ENCODE peak calls at places on chromosomes 16 and 17, in four cellular contexts. H is spleen, Y is ovary, A is adrenal gland. U is an unnamed sample.

GRCh38 chr17:59830007-59830630 is 62.6 kb downstream of the TUBD1 start:
- DNase-seq in A (no peak), H (no peak), Y (no peak), U (no peak)

GRCh38 chr16:66419527-66419926 is 7.6 kb upstream of the BEAN1 start:
- DNase-seq in H (no peak), Y (no peak), A (no peak), U (no peak)

GRCh38 chr16:87333101-87333500 is 15.9 kb upstream of the C16orf95 start:
- DNase-seq in A (no peak), H (peak; percentile 58), Y (no peak), U (no peak)

GRCh38 chr17:78849026-78849425 is 8.4 kb upstream of the USP36 start:
- DNase-seq in A (no peak), Y (no peak), H (no peak), U (no peak)

GRCh38 chr17:67421869-67422273 is 44.8 kb downstream of the PITPNC1 start:
- DNase-seq in A (peak; percentile 36), H (no peak), Y (no peak), U (peak; percentile 43)

GRCh38 chr16:87949071-87949744 is 2.0 kb upstream of the BANP start:
- DNase-seq in Y (no peak), A (no peak), H (no peak), U (peak; percentile 41)

GRCh38 chr16:25289466-25289865 is 31.8 kb upstream of the ZKSCAN2 start:
- DNase-seq in H (no peak), Y (no peak), A (no peak), U (no peak)

GRCh38 chr17:48515925-48516900 is 14.6 kb downstream of the HOXB1 start:
- DNase-seq in Y (no peak), H (no peak), A (no peak), U (no peak)

GRCh38 chr16:12002447-12003006 is 26.0 kb downstream of the SNX29 start:
- DNase-seq in H (no peak), A (no peak), Y (peak; percentile 26), U (no peak)

GRCh38 chr16:12360240-12360639 is 383.7 kb downstream of the SNX29 start:
- DNase-seq in H (no peak), A (no peak), Y (no peak), U (no peak)

GRCh38 chr16:56491657-56492261 is 28.1 kb downstream of the BBS2 start:
- DNase-seq in A (no peak), Y (no peak), H (no peak), U (no peak)

GRCh38 chr17:75261336-75262111 is at the start of the genes GGA3 and MRPS7:
- DNase-seq in H (peak; percentile 99), A (peak; percentile 96), Y (peak; percentile 96), U (peak; percentile 95)
- TF ChIP-seq CTCF in H (no peak), A (no peak), Y (no peak), U (no peak)

GRCh38 chr17:45172541-45173286 is 11.0 kb downstream of the HEXIM2 start:
- DNase-seq in H (peak; percentile 88), A (peak; percentile 87), Y (peak; percentile 55), U (peak; percentile 78)
- TF ChIP-seq POLR2A in H (no peak), A (peak; percentile 24), Y (no peak), U (peak; percentile 33)

GRCh38 chr16:28295213-28295612 is 2.9 kb downstream of the SBK1 start:
- DNase-seq in H (no peak), Y (no peak), A (no peak), U (no peak)
- TF ChIP-seq CTCF in H (no peak), Y (no peak), A (no peak), U (no peak)

GRCh38 chr17:80862978-80863377 is 128.7 kb upstream of the CHMP6 start:
- DNase-seq in A (no peak), Y (no peak), H (no peak), U (peak; percentile 3)
- TF ChIP-seq POLR2A in A (no peak), Y (no peak), H (no peak), U (no peak)

DNA sequence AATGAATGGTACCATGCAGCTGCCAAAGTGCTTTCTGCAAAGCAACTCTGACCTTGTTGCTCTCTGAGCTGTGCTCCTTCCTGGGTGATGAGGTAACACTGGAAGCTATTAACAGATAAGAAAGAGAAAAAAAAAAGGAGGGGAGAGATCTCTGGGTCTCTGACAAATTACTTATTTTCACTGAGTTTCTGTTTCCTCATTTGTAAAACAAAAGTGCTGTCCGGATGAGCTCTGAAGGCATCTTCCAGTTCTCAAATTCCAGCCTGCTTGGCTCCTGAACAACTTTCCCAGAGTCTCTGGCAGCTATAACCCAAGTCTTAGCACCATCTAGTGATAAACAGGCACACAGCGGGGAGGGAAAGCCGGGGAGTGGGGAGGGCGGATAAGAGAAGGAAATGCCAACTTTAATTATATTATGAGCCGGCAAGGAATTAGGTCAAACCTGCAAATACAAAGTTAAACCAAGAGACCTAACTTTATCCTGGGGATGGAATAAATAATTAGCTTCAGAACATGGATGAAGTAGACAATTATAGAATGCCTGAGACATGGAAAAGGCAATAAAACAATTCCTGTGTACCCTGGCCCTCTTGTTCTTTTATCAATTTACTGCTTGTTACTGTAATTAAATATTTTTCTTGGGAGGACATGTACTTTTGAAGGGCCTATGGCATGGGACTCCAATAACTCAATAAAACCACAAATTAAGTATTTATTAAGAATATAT is 61.3 kb upstream of the KIFC3 start:
- DNase-seq in Y (peak; percentile 57), A (peak; percentile 75), H (no peak), U (peak; percentile 59)
- TF ChIP-seq CTCF in Y (peak; percentile 48), A (peak; percentile 22), H (peak; percentile 54), U (peak; percentile 51)

DNA sequence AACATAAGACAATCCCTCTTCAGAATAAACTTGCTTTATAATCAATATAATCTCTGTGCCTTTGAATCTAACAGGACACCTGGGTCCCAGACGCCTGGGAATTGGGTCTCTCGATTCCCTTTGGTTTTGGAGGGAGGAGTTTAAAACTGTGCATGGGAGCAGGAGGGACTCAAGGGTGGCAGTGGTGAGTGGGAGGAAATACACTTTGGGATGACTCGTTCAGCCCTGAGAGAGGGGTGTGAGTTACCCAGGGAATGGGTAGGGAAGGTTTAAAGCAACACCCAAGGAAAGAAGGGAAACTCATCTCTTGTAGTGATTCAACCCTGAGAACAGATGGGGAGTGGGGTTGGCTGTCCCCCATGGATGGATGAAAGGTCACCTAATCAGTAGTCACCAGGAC is 1.6 kb downstream of the RANGRF start:
- DNase-seq in A (no peak), H (no peak), Y (no peak), U (no peak)
- TF ChIP-seq POLR2A in A (no peak), H (no peak), Y (no peak), U (no peak)

U was measured in transverse colon.